ENCODE peak calls at places on chromosome X, in nine cellular contexts. M is GM12865; Q is thoracic aorta; L is CD8-positive, alpha-beta T cell; B is NB4; I is uterus; K is tibial artery; G is astrocyte of the cerebellum; P is Peyer's patch. Z is an unnamed sample.

GRCh38 chrX:937391-937790 is 275.1 kb downstream of the CRLF2 start:
- DNase-seq in G (no peak), Q (no peak), P (peak), L (no peak), M (no peak), K (no peak), B (no peak), I (no peak), Z (no peak)

GRCh38 chrX:16462912-16463311 is 187.0 kb upstream of the S100G start:
- DNase-seq in M (no peak), P (no peak), K (peak), L (no peak), B (no peak), I (peak), Q (peak), G (peak), Z (no peak)

GRCh38 chrX:47227334-47227583 is 5.5 kb upstream of the USP11 start:
- DNase-seq in L (no peak), B (no peak), M (no peak), G (no peak), K (no peak), I (no peak), Q (no peak), P (no peak), Z (no peak)

GRCh38 chrX:15849555-15849954 is 5.1 kb downstream of the AP1S2 start:
- DNase-seq in M (no peak), P (no peak), B (peak), L (no peak), G (no peak), I (no peak), Q (no peak), K (no peak), Z (peak)

GRCh38 chrX:107323786-107324492 is 117.5 kb downstream of the DNAAF6 start:
- DNase-seq in G (no peak), M (no peak), P (no peak), I (no peak), L (no peak), Q (no peak), K (no peak), B (no peak), Z (no peak)

GRCh38 chrX:77431227-77431626 is 16.0 kb upstream of the FGF16 start:
- DNase-seq in I (no peak), B (peak), K (peak), P (no peak), L (no peak), G (peak), Q (no peak), M (peak), Z (no peak)

GRCh38 chrX:53594354-53594753 is 92.2 kb downstream of the HUWE1 start:
- DNase-seq in I (no peak), B (no peak), M (peak), P (no peak), G (no peak), Q (no peak), L (no peak), K (no peak), Z (no peak)

GRCh38 chrX:43386872-43387271 is 269.2 kb upstream of the MAOA start:
- DNase-seq in I (no peak), Q (no peak), L (no peak), B (no peak), M (no peak), K (no peak), G (no peak), P (no peak), Z (peak)

GRCh38 chrX:109533631-109534030 is 3.0 kb upstream of the NXT2 start:
- DNase-seq in I (no peak), L (no peak), G (no peak), P (no peak), B (no peak), Q (no peak), M (no peak), K (no peak), Z (peak)

GRCh38 chrX:109536439-109537323 is at the start of gene NXT2:
- DNase-seq in P (peak), L (peak), G (peak), B (peak), I (peak), M (peak), K (peak), Q (peak), Z (peak)

GRCh38 chrX:109535578-109535977 is 1.1 kb upstream of the NXT2 start:
- DNase-seq in P (no peak), M (no peak), L (no peak), G (no peak), B (no peak), Q (no peak), K (no peak), I (no peak), Z (no peak)

GRCh38 chrX:109534933-109535332 is 1.7 kb upstream of the NXT2 start:
- DNase-seq in M (no peak), L (no peak), I (no peak), K (no peak), P (no peak), B (no peak), G (no peak), Q (no peak), Z (no peak)

DNA sequence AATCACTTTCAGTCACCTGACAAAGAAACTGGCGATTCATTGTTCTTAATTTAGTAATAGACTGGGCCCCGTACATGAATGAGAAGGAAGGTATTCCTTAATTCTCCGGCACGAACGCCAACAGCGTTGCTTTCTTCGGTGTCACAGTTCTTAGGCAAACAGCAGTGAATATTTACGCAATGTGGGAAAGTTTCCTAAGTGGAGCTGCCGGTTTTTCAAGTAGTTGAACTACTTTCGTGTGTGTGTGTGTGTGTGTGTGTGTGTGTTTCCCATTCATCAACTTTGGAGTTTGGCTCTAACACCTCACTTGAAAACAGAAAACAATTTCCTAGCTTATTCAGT is 651 bp downstream of the NXT2 start:
- DNase-seq in I (no peak), G (peak), L (no peak), Q (peak), K (no peak), M (no peak), P (no peak), B (peak), Z (peak)
- H3K4me3 ChIP-seq in I (peak), G (peak), L (peak), Q (peak), K (peak), M (peak), P (peak), B (peak), Z (peak)

DNA sequence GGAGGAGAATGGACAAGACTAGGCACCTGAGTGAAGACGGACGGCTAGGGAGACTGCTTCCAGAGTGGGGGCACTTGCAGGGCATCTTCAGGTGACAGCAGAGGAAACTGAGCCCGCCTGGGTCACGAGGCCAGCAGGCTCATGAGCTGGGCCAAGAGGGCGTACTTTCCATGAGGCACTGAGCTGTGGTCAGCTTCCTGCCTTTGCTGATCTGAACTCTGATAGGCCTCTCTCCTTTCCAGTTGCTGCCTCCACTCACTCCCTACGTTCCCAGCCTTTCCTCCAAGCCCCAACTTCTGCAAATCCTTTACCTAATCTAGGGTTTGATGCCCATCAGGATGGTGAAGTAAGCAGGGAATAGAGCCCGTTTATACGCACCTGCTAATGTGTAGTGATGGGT is 1.4 kb upstream of the L1CAM start:
- DNase-seq in L (no peak), I (no peak), G (no peak), K (no peak), Q (no peak), P (no peak), B (no peak), M (no peak), Z (no peak)
- TF ChIP-seq CTCF in L (no peak), I (no peak), G (no peak), K (no peak), Q (no peak), P (no peak), B (no peak), M (no peak), Z (no peak)

GRCh38 chrX:123188081-123188480 is 4.0 kb downstream of the GRIA3 start:
- DNase-seq in Q (no peak), P (no peak), G (no peak), I (no peak), M (no peak), B (no peak), L (no peak), K (no peak), Z (peak)

GRCh38 chrX:123186796-123187195 is 2.7 kb downstream of the GRIA3 start:
- DNase-seq in M (no peak), I (no peak), Q (no peak), B (no peak), K (no peak), G (no peak), P (no peak), L (no peak), Z (no peak)

GRCh38 chrX:123185714-123186113 is 1.6 kb downstream of the GRIA3 start:
- DNase-seq in G (no peak), B (no peak), L (no peak), P (no peak), M (no peak), Q (no peak), I (no peak), K (no peak), Z (no peak)

GRCh38 chrX:123184199-123184857 is at the start of gene GRIA3:
- DNase-seq in M (peak), I (no peak), B (no peak), K (peak), P (no peak), G (no peak), L (no peak), Q (no peak), Z (peak)

DNA sequence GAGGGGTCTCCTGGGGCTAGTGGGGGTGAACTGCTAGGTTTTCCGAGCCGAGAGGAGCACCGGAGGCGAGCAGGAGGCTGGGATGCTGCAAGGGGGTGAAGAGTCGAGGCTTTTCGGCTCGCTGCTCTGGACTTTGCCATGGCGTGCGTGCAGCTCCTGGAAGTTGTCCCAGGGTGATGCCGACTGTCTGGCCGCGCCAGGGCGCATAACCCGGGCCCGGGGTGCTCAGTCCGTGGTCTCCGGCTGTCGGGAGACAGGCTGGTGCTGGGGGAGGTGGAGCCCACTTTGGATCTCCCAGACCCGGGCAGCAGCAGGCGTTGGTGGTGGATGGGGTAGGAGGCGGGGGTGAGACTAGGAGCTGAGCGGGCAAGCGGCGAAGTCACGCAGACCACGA is 777 bp downstream of the GRIA3 start:
- DNase-seq in K (peak), I (peak), L (no peak), G (no peak), M (no peak), Q (no peak), B (no peak), P (no peak), Z (peak)
- H3K4me3 ChIP-seq in K (peak), I (peak), L (no peak), G (peak), M (peak), Q (peak), B (no peak), P (peak), Z (peak)

DNA sequence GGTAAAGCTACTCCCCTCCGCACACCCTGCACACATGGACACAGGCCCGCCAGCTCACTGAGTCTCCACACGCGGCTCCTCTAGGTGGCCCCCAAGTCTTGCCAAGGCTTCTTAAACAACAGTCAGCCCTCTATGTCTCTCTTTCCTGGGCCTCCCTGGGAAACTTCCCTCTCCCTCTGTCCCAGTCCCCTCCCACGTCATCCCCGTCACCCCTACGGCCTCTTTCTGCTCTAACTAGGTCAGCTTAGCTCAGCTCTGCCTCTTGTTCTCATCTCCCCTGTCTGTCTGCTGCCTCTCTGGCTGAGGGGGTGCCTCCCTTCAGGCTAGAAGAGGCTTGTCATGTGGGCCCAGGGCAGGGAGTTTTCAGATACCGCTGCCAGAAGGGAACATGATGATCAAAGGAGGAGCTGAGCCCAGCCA is 38.8 kb downstream of the SEPTIN6 start:
- DNase-seq in M (no peak), I (peak), G (no peak), B (peak), P (no peak), Q (no peak), L (no peak), K (no peak), Z (peak)
- TF ChIP-seq CTCF in M (no peak), I (peak), G (no peak), B (no peak), P (no peak), Q (no peak), L (no peak), K (no peak), Z (no peak)

DNA sequence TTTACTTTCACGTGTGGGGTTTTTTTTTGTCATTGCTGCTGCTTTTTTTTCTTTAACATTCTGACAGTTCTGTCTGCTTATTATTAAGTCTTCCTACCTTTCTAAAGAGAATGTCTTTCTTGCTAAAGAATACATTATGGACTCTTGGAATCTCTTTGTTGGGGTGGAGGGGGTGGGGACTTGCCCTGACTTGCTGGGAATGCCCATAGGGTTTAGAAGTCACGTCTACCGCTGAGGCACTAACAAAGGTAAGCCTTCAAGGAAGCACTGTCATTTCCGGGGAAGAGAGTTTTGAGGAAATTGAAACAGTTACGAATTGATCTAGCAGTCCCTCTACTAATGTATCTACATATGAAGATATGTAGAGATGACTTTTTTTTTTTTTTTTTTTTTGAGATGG is 19.4 kb downstream of the CD99 start:
- DNase-seq in L (no peak), Q (no peak), K (no peak), M (no peak), P (no peak), B (no peak), G (no peak), I (no peak), Z (peak)
- H3K4me3 ChIP-seq in L (peak), Q (peak), K (no peak), M (peak), P (no peak), B (no peak), G (no peak), I (no peak), Z (peak)

GRCh38 chrX:45783002-45783401 is 582.3 kb upstream of the DIPK2B start:
- DNase-seq in L (no peak), K (no peak), M (no peak), Q (no peak), G (no peak), I (no peak), P (no peak), B (peak), Z (no peak)

GRCh38 chrX:45784590-45784989 is 583.9 kb upstream of the DIPK2B start:
- DNase-seq in I (no peak), B (no peak), P (no peak), Q (no peak), M (no peak), G (no peak), K (no peak), L (no peak), Z (no peak)

GRCh38 chrX:45778621-45779020 is 577.9 kb upstream of the DIPK2B start:
- DNase-seq in I (no peak), L (no peak), P (no peak), Q (no peak), K (no peak), G (no peak), B (peak), M (no peak), Z (peak)

GRCh38 chrX:45781901-45782553 is 581.4 kb upstream of the DIPK2B start:
- DNase-seq in P (no peak), L (no peak), K (no peak), G (no peak), B (peak), M (no peak), Q (no peak), I (no peak), Z (peak)
- TF ChIP-seq CTCF in P (no peak), L (no peak), K (no peak), G (peak), B (peak), M (no peak), Q (no peak), I (peak), Z (peak)